ENCODE peak calls at places on chromosomes 12 and 14, in ten cellular contexts. A, C, N, W, F, J, Y, V, X and R are unnamed samples.

GRCh38 chr14:21543426-21544350 is 17.5 kb upstream of the SALL2 start:
- DNase-seq in A (no peak), C (no peak), N (no peak), W (no peak), F (no peak), J (peak; percentile 71), Y (no peak), V (no peak), X (peak; percentile 40), R (no peak)

GRCh38 chr14:81400202-81400678 is at the start of gene STON2:
- DNase-seq in A (no peak), C (no peak), N (peak; percentile 42), W (no peak), F (peak; percentile 32), J (peak; percentile 60), Y (peak; percentile 24), V (no peak), X (no peak), R (no peak)

GRCh38 chr12:32504626-32505025 is 105.3 kb downstream of the FGD4 start:
- DNase-seq in A (no peak), C (no peak), N (no peak), W (no peak), F (no peak), J (no peak), Y (no peak), V (no peak), X (no peak), R (no peak)

GRCh38 chr12:27213830-27214787 is 30.0 kb upstream of the STK38L start:
- DNase-seq in A (no peak), C (no peak), N (no peak), W (no peak), F (no peak), J (no peak), Y (no peak), V (no peak), X (no peak), R (no peak)

GRCh38 chr12:56248711-56249110 is 9.5 kb downstream of the ANKRD52 start:
- DNase-seq in A (no peak), C (no peak), N (no peak), W (no peak), F (no peak), J (no peak), Y (no peak), V (no peak), X (no peak), R (no peak)

GRCh38 chr14:47826809-47827208 is 151.4 kb upstream of the MDGA2 start:
- DNase-seq in A (no peak), C (no peak), N (no peak), W (no peak), F (no peak), J (no peak), Y (no peak), V (no peak), X (no peak), R (no peak)

GRCh38 chr12:53726342-53726741 is 910 bp downstream of the CALCOCO1 start:
- DNase-seq in A (peak; percentile 49), C (no peak), N (no peak), W (no peak), F (no peak), J (no peak), Y (no peak), V (no peak), X (no peak), R (no peak)

GRCh38 chr12:103272949-103273348 is 222.8 kb downstream of the C12orf42 start:
- DNase-seq in A (no peak), C (no peak), N (no peak), W (no peak), F (no peak), J (no peak), Y (no peak), V (no peak), X (no peak), R (no peak)

GRCh38 chr12:90058721-90059120 is 350.1 kb upstream of the ATP2B1 start:
- DNase-seq in A (no peak), C (no peak), N (peak; percentile 61), W (no peak), F (no peak), J (no peak), Y (no peak), V (no peak), X (no peak), R (no peak)

GRCh38 chr12:46459111-46459510 is 86.5 kb upstream of the SLC38A2 start:
- DNase-seq in A (no peak), C (no peak), N (peak; percentile 39), W (no peak), F (no peak), J (no peak), Y (no peak), V (no peak), X (no peak), R (no peak)

GRCh38 chr14:58104808-58105207 is 47.2 kb downstream of the ARMH4 start:
- DNase-seq in A (no peak), C (no peak), N (peak; percentile 40), W (no peak), F (no peak), J (no peak), Y (no peak), V (no peak), X (no peak), R (no peak)

GRCh38 chr14:98498019-98498885 is 773.7 kb downstream of the BCL11B start:
- DNase-seq in A (no peak), C (no peak), N (no peak), W (no peak), F (no peak), J (no peak), Y (no peak), V (no peak), X (no peak), R (no peak)

GRCh38 chr14:33475623-33476022 is 475.3 kb downstream of the EGLN3 start:
- DNase-seq in A (no peak), C (no peak), N (peak; percentile 9), W (no peak), F (peak; percentile 67), J (peak; percentile 59), Y (no peak), V (no peak), X (peak; percentile 69), R (peak; percentile 2)

GRCh38 chr12:49961993-49962764 is 507 bp downstream of the AQP5 start:
- DNase-seq in A (no peak), C (no peak), N (no peak), W (no peak), F (no peak), J (no peak), Y (no peak), V (no peak), X (no peak), R (no peak)

GRCh38 chr12:64922853-64923252 is 98.4 kb downstream of the TBC1D30 start:
- DNase-seq in A (no peak), C (no peak), N (no peak), W (no peak), F (no peak), J (no peak), Y (no peak), V (no peak), X (no peak), R (no peak)

GRCh38 chr14:77023001-77023996 is 5.2 kb downstream of the IRF2BPL start:
- DNase-seq in A (no peak), C (no peak), N (peak; percentile 44), W (no peak), F (no peak), J (peak; percentile 62), Y (no peak), V (no peak), X (no peak), R (no peak)

GRCh38 chr14:61322799-61323290 is 1.5 kb downstream of the PRKCH start:
- DNase-seq in A (no peak), C (no peak), N (no peak), W (peak; percentile 67), F (no peak), J (no peak), Y (no peak), V (no peak), X (no peak), R (no peak)

GRCh38 chr12:118984206-118984943 is 3.0 kb downstream of the SRRM4 start:
- DNase-seq in A (no peak), C (no peak), N (no peak), W (no peak), F (no peak), J (peak; percentile 3), Y (no peak), V (no peak), X (no peak), R (no peak)

GRCh38 chr14:73235531-73236155 is 1.7 kb upstream of the PAPLN start:
- DNase-seq in A (no peak), C (no peak), N (peak; percentile 8), W (no peak), F (no peak), J (no peak), Y (no peak), V (no peak), X (no peak), R (no peak)

GRCh38 chr12:6724409-6724797 is 557 bp downstream of the COPS7A start:
- DNase-seq in A (peak; percentile 47), C (no peak), N (no peak), W (no peak), F (peak; percentile 34), J (no peak), Y (no peak), V (peak; percentile 47), X (peak; percentile 32), R (no peak)

GRCh38 chr12:64187370-64187769 is 34.7 kb downstream of the KICS2 start:
- DNase-seq in A (no peak), C (no peak), N (peak; percentile 43), W (no peak), F (no peak), J (no peak), Y (no peak), V (no peak), X (no peak), R (no peak)

GRCh38 chr12:47190271-47190750 is 110.6 kb upstream of the AMIGO2 start:
- DNase-seq in A (no peak), C (no peak), N (peak; percentile 22), W (no peak), F (no peak), J (no peak), Y (no peak), V (peak; percentile 24), X (no peak), R (no peak)

GRCh38 chr14:33040548-33041140 is 102.0 kb downstream of the NPAS3 start:
- DNase-seq in A (no peak), C (no peak), N (no peak), W (no peak), F (no peak), J (no peak), Y (no peak), V (peak; percentile 7), X (no peak), R (no peak)

GRCh38 chr12:1083888-1084262 is 92.9 kb downstream of the ERC1 start:
- DNase-seq in A (no peak), C (no peak), N (no peak), W (no peak), F (no peak), J (peak; percentile 85), Y (no peak), V (no peak), X (no peak), R (no peak)

GRCh38 chr12:9699269-9699897 is 29.9 kb downstream of the CLEC2D start:
- DNase-seq in A (no peak), C (no peak), N (no peak), W (no peak), F (no peak), J (no peak), Y (no peak), V (no peak), X (no peak), R (no peak)

GRCh38 chr12:42163913-42164312 is 19.2 kb upstream of the GXYLT1 start:
- DNase-seq in A (no peak), C (no peak), N (no peak), W (no peak), F (no peak), J (no peak), Y (no peak), V (no peak), X (no peak), R (no peak)

GRCh38 chr12:1919284-1919683 is 832 bp upstream of the CACNA2D4 start:
- DNase-seq in A (peak; percentile 10), C (no peak), N (peak; percentile 4), W (no peak), F (no peak), J (no peak), Y (no peak), V (no peak), X (no peak), R (no peak)

GRCh38 chr12:24044973-24045703 is 95.7 kb upstream of the SOX5 start:
- DNase-seq in A (no peak), C (no peak), N (no peak), W (no peak), F (no peak), J (no peak), Y (no peak), V (no peak), X (no peak), R (no peak)